ENCODE peak calls at places on chromosomes 13 and 19, in four cellular contexts. W, O, F and D are unnamed samples.

GRCh38 chr19:3543150-3544053 is 4.4 kb downstream of the TEKTIP1 start:
- DNase-seq in W (no peak), O (no peak), F (no peak), D (no peak)

GRCh38 chr19:45121827-45122345 is 28.9 kb downstream of the PPP1R37 start:
- DNase-seq in W (no peak), O (no peak), F (no peak), D (no peak)

GRCh38 chr13:41455725-41456419 is 1.5 kb upstream of the RGCC start:
- DNase-seq in W (no peak), O (no peak), F (no peak), D (no peak)

GRCh38 chr19:29587518-29587986 is 18.5 kb upstream of the POP4 start:
- DNase-seq in W (peak), O (no peak), F (peak), D (no peak)

GRCh38 chr19:55087542-55087935 is 11.9 kb downstream of the EPS8L1 start:
- DNase-seq in W (no peak), O (no peak), F (no peak), D (no peak)

GRCh38 chr13:87712012-87712411 is 40.8 kb downstream of the SLITRK5 start:
- DNase-seq in W (no peak), O (no peak), F (no peak), D (no peak)

GRCh38 chr13:101331731-101332130 is 84.6 kb downstream of the NALCN start:
- DNase-seq in W (no peak), O (no peak), F (no peak), D (no peak)

GRCh38 chr19:10126213-10126639 is 6.5 kb upstream of the EIF3G start:
- DNase-seq in W (no peak), O (no peak), F (no peak), D (no peak)

GRCh38 chr19:54114340-54114826 is 1.1 kb downstream of the TFPT start:
- DNase-seq in W (no peak), O (no peak), F (no peak), D (peak)

GRCh38 chr19:1245884-1246816 is 2.2 kb upstream of the MIDN start:
- DNase-seq in W (no peak), O (peak), F (no peak), D (no peak)

GRCh38 chr13:54949735-54950134 is 1921.1 kb downstream of the OLFM4 start:
- DNase-seq in W (no peak), O (no peak), F (no peak), D (no peak)

GRCh38 chr19:49689133-49690072 is at the start of gene ADM5:
- DNase-seq in W (peak), O (peak), F (no peak), D (no peak)

GRCh38 chr19:31470229-31470939 is 121.1 kb upstream of the TSHZ3 start:
- DNase-seq in W (no peak), O (no peak), F (no peak), D (no peak)